ENCODE peak calls at places on chromosomes 12 and 14, in ten cellular contexts. One of them, this sample, is unnamed.

GRCh38 chr12:52629251-52630103 is 11.1 kb upstream of the KRT73 start:
- DNase-seq in uterus: no peak
- DNase-seq in epithelial cell of proximal tubule: no peak
- DNase-seq in activated B cell treated with CpG ODN at 0.5 μM for 24 hours: no peak
- DNase-seq in osteocyte: peak
- DNase-seq in lower lobe of right lung: no peak
- DNase-seq in GM06990: no peak
- DNase-seq in neural progenitor cell: no peak
- DNase-seq in natural killer cell: no peak
- DNase-seq in psoas muscle: no peak
- DNase-seq in this sample: no peak

GRCh38 chr12:74849801-74850200 is 312.2 kb downstream of the ATXN7L3B start:
- DNase-seq in uterus: no peak
- DNase-seq in epithelial cell of proximal tubule: peak
- DNase-seq in activated B cell treated with CpG ODN at 0.5 μM for 24 hours: no peak
- DNase-seq in osteocyte: no peak
- DNase-seq in lower lobe of right lung: no peak
- DNase-seq in GM06990: no peak
- DNase-seq in neural progenitor cell: no peak
- DNase-seq in natural killer cell: no peak
- DNase-seq in psoas muscle: no peak
- DNase-seq in this sample: no peak

GRCh38 chr14:63492391-63492790 is 50.8 kb downstream of the PPP2R5E start:
- DNase-seq in uterus: no peak
- DNase-seq in epithelial cell of proximal tubule: no peak
- DNase-seq in activated B cell treated with CpG ODN at 0.5 μM for 24 hours: no peak
- DNase-seq in osteocyte: no peak
- DNase-seq in lower lobe of right lung: no peak
- DNase-seq in GM06990: no peak
- DNase-seq in neural progenitor cell: no peak
- DNase-seq in natural killer cell: no peak
- DNase-seq in psoas muscle: no peak
- DNase-seq in this sample: no peak

GRCh38 chr12:26402648-26403047 is 207.3 kb downstream of the SSPN start:
- DNase-seq in uterus: no peak
- DNase-seq in epithelial cell of proximal tubule: peak
- DNase-seq in activated B cell treated with CpG ODN at 0.5 μM for 24 hours: no peak
- DNase-seq in osteocyte: no peak
- DNase-seq in lower lobe of right lung: no peak
- DNase-seq in GM06990: no peak
- DNase-seq in neural progenitor cell: no peak
- DNase-seq in natural killer cell: no peak
- DNase-seq in psoas muscle: no peak
- DNase-seq in this sample: no peak

GRCh38 chr14:70170976-70171375 is 17.8 kb downstream of the SLC8A3 start:
- DNase-seq in uterus: no peak
- DNase-seq in epithelial cell of proximal tubule: no peak
- DNase-seq in activated B cell treated with CpG ODN at 0.5 μM for 24 hours: no peak
- DNase-seq in osteocyte: no peak
- DNase-seq in lower lobe of right lung: no peak
- DNase-seq in GM06990: no peak
- DNase-seq in neural progenitor cell: no peak
- DNase-seq in natural killer cell: no peak
- DNase-seq in psoas muscle: no peak
- DNase-seq in this sample: no peak

GRCh38 chr14:63343878-63344277 is 25.1 kb upstream of the GPHB5 start:
- DNase-seq in uterus: no peak
- DNase-seq in epithelial cell of proximal tubule: no peak
- DNase-seq in activated B cell treated with CpG ODN at 0.5 μM for 24 hours: no peak
- DNase-seq in osteocyte: no peak
- DNase-seq in lower lobe of right lung: no peak
- DNase-seq in GM06990: no peak
- DNase-seq in neural progenitor cell: no peak
- DNase-seq in natural killer cell: no peak
- DNase-seq in psoas muscle: no peak
- DNase-seq in this sample: no peak

GRCh38 chr12:28027328-28027727 is 54.8 kb upstream of the PTHLH start:
- DNase-seq in uterus: no peak
- DNase-seq in epithelial cell of proximal tubule: no peak
- DNase-seq in activated B cell treated with CpG ODN at 0.5 μM for 24 hours: no peak
- DNase-seq in osteocyte: no peak
- DNase-seq in lower lobe of right lung: no peak
- DNase-seq in GM06990: no peak
- DNase-seq in neural progenitor cell: no peak
- DNase-seq in natural killer cell: no peak
- DNase-seq in psoas muscle: no peak
- DNase-seq in this sample: no peak

GRCh38 chr14:104235686-104236085 is 97.3 kb downstream of the KIF26A start:
- DNase-seq in uterus: peak
- DNase-seq in epithelial cell of proximal tubule: no peak
- DNase-seq in activated B cell treated with CpG ODN at 0.5 μM for 24 hours: peak
- DNase-seq in osteocyte: peak
- DNase-seq in lower lobe of right lung: no peak
- DNase-seq in GM06990: no peak
- DNase-seq in neural progenitor cell: no peak
- DNase-seq in natural killer cell: no peak
- DNase-seq in psoas muscle: no peak
- DNase-seq in this sample: peak

GRCh38 chr14:68534301-68534700 is 258.6 kb downstream of the ZFP36L1 start:
- DNase-seq in uterus: no peak
- DNase-seq in epithelial cell of proximal tubule: no peak
- DNase-seq in activated B cell treated with CpG ODN at 0.5 μM for 24 hours: no peak
- DNase-seq in osteocyte: no peak
- DNase-seq in lower lobe of right lung: no peak
- DNase-seq in GM06990: no peak
- DNase-seq in neural progenitor cell: no peak
- DNase-seq in natural killer cell: no peak
- DNase-seq in psoas muscle: no peak
- DNase-seq in this sample: no peak

GRCh38 chr14:68538641-68539040 is 254.2 kb downstream of the ZFP36L1 start:
- DNase-seq in uterus: no peak
- DNase-seq in epithelial cell of proximal tubule: no peak
- DNase-seq in activated B cell treated with CpG ODN at 0.5 μM for 24 hours: no peak
- DNase-seq in osteocyte: no peak
- DNase-seq in lower lobe of right lung: no peak
- DNase-seq in GM06990: no peak
- DNase-seq in neural progenitor cell: peak
- DNase-seq in natural killer cell: no peak
- DNase-seq in psoas muscle: no peak
- DNase-seq in this sample: no peak

GRCh38 chr14:68539311-68539737 is 253.5 kb downstream of the ZFP36L1 start:
- DNase-seq in uterus: no peak
- DNase-seq in epithelial cell of proximal tubule: no peak
- DNase-seq in activated B cell treated with CpG ODN at 0.5 μM for 24 hours: no peak
- DNase-seq in osteocyte: peak
- DNase-seq in lower lobe of right lung: no peak
- DNase-seq in GM06990: no peak
- DNase-seq in neural progenitor cell: peak
- DNase-seq in natural killer cell: no peak
- DNase-seq in psoas muscle: peak
- DNase-seq in this sample: no peak

GRCh38 chr14:68539839-68540238 is 253.0 kb downstream of the ZFP36L1 start:
- DNase-seq in uterus: no peak
- DNase-seq in epithelial cell of proximal tubule: no peak
- DNase-seq in activated B cell treated with CpG ODN at 0.5 μM for 24 hours: no peak
- DNase-seq in osteocyte: no peak
- DNase-seq in lower lobe of right lung: no peak
- DNase-seq in GM06990: no peak
- DNase-seq in neural progenitor cell: no peak
- DNase-seq in natural killer cell: no peak
- DNase-seq in psoas muscle: no peak
- DNase-seq in this sample: no peak

GRCh38 chr14:68535404-68536024 is 257.4 kb downstream of the ZFP36L1 start:
- DNase-seq in uterus: no peak
- DNase-seq in epithelial cell of proximal tubule: peak
- DNase-seq in activated B cell treated with CpG ODN at 0.5 μM for 24 hours: no peak
- DNase-seq in osteocyte: no peak
- DNase-seq in lower lobe of right lung: no peak
- DNase-seq in GM06990: no peak
- DNase-seq in neural progenitor cell: no peak
- DNase-seq in natural killer cell: no peak
- DNase-seq in psoas muscle: no peak
- DNase-seq in this sample: no peak
- TF ChIP-seq CTCF in uterus: no peak
- TF ChIP-seq CTCF in epithelial cell of proximal tubule: no peak
- TF ChIP-seq CTCF in activated B cell treated with CpG ODN at 0.5 μM for 24 hours: no peak
- TF ChIP-seq CTCF in osteocyte: no peak
- TF ChIP-seq CTCF in lower lobe of right lung: no peak
- TF ChIP-seq CTCF in GM06990: no peak
- TF ChIP-seq CTCF in neural progenitor cell: no peak
- TF ChIP-seq CTCF in natural killer cell: no peak
- TF ChIP-seq CTCF in psoas muscle: no peak
- TF ChIP-seq CTCF in this sample: no peak

DNA sequence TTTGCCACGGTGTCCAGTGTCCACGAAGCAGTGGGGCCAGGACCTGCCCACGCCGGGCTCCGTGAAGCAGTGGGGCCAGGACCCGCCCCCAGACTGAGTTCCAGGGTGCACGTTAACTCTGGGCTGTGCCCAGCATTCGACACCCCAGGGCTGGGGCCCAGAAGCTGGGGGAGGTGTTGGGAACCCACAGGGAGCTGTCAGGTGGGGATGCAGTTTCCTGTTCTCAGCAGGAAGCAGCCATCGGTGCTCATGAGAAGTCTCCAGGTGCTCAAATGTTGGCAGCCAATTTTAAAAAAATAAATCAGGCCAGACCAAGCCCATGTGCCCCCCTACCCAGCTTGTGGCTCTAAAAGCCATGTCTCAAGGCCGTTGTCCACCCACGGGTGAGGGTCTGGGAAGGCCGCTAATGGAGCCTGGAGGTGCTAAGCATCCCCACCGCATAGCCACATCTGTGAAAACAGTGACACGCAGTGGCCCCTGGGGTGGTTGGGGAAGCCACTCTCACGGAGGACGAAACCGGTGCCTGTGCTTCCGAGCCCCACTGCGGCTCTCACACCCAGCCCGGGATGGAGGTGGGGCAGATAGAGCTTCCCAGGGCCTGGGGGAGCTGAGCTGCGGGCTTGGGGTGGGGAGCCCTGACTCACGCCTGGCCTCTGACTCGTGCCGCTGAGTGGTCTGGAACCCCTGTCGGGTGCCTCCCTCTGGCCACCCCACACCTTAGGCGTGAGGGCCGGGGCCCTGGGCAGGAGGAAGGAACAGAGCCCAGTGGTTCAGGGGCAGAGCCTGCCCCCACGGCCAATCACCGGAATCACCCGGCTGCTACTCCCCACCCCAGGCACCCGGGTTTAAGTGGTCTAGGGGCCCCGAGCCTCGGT is 53.6 kb downstream of the FBRSL1 start:
- DNase-seq in uterus: no peak
- DNase-seq in epithelial cell of proximal tubule: no peak
- DNase-seq in activated B cell treated with CpG ODN at 0.5 μM for 24 hours: no peak
- DNase-seq in osteocyte: no peak
- DNase-seq in lower lobe of right lung: no peak
- DNase-seq in GM06990: no peak
- DNase-seq in neural progenitor cell: no peak
- DNase-seq in natural killer cell: no peak
- DNase-seq in psoas muscle: no peak
- DNase-seq in this sample: no peak
- TF ChIP-seq CTCF in uterus: no peak
- TF ChIP-seq CTCF in epithelial cell of proximal tubule: no peak
- TF ChIP-seq CTCF in activated B cell treated with CpG ODN at 0.5 μM for 24 hours: no peak
- TF ChIP-seq CTCF in osteocyte: no peak
- TF ChIP-seq CTCF in lower lobe of right lung: no peak
- TF ChIP-seq CTCF in GM06990: no peak
- TF ChIP-seq CTCF in neural progenitor cell: no peak
- TF ChIP-seq CTCF in natural killer cell: no peak
- TF ChIP-seq CTCF in psoas muscle: no peak
- TF ChIP-seq CTCF in this sample: no peak

GRCh38 chr12:131085816-131086591 is 132.3 kb downstream of the ADGRD1 start:
- DNase-seq in uterus: peak
- DNase-seq in epithelial cell of proximal tubule: no peak
- DNase-seq in activated B cell treated with CpG ODN at 0.5 μM for 24 hours: peak
- DNase-seq in osteocyte: peak
- DNase-seq in lower lobe of right lung: peak
- DNase-seq in GM06990: no peak
- DNase-seq in neural progenitor cell: no peak
- DNase-seq in natural killer cell: no peak
- DNase-seq in psoas muscle: no peak
- DNase-seq in this sample: peak

GRCh38 chr12:131082795-131083194 is 129.1 kb downstream of the ADGRD1 start:
- DNase-seq in uterus: no peak
- DNase-seq in epithelial cell of proximal tubule: no peak
- DNase-seq in activated B cell treated with CpG ODN at 0.5 μM for 24 hours: no peak
- DNase-seq in osteocyte: peak
- DNase-seq in lower lobe of right lung: no peak
- DNase-seq in GM06990: no peak
- DNase-seq in neural progenitor cell: no peak
- DNase-seq in natural killer cell: no peak
- DNase-seq in psoas muscle: no peak
- DNase-seq in this sample: no peak

GRCh38 chr12:131087302-131087818 is 133.7 kb downstream of the ADGRD1 start:
- DNase-seq in uterus: peak
- DNase-seq in epithelial cell of proximal tubule: no peak
- DNase-seq in activated B cell treated with CpG ODN at 0.5 μM for 24 hours: no peak
- DNase-seq in osteocyte: peak
- DNase-seq in lower lobe of right lung: peak
- DNase-seq in GM06990: no peak
- DNase-seq in neural progenitor cell: no peak
- DNase-seq in natural killer cell: no peak
- DNase-seq in psoas muscle: no peak
- DNase-seq in this sample: peak

GRCh38 chr12:131084341-131085011 is 130.8 kb downstream of the ADGRD1 start:
- DNase-seq in uterus: peak
- DNase-seq in epithelial cell of proximal tubule: no peak
- DNase-seq in activated B cell treated with CpG ODN at 0.5 μM for 24 hours: peak
- DNase-seq in osteocyte: peak
- DNase-seq in lower lobe of right lung: peak
- DNase-seq in GM06990: no peak
- DNase-seq in neural progenitor cell: no peak
- DNase-seq in natural killer cell: no peak
- DNase-seq in psoas muscle: no peak
- DNase-seq in this sample: peak

GRCh38 chr12:131085125-131085815 is 131.6 kb downstream of the ADGRD1 start:
- DNase-seq in uterus: no peak
- DNase-seq in epithelial cell of proximal tubule: no peak
- DNase-seq in activated B cell treated with CpG ODN at 0.5 μM for 24 hours: peak
- DNase-seq in osteocyte: peak
- DNase-seq in lower lobe of right lung: peak
- DNase-seq in GM06990: no peak
- DNase-seq in neural progenitor cell: no peak
- DNase-seq in natural killer cell: no peak
- DNase-seq in psoas muscle: peak
- DNase-seq in this sample: peak
- TF ChIP-seq CTCF in uterus: no peak
- TF ChIP-seq CTCF in epithelial cell of proximal tubule: no peak
- TF ChIP-seq CTCF in activated B cell treated with CpG ODN at 0.5 μM for 24 hours: no peak
- TF ChIP-seq CTCF in osteocyte: no peak
- TF ChIP-seq CTCF in lower lobe of right lung: no peak
- TF ChIP-seq CTCF in GM06990: no peak
- TF ChIP-seq CTCF in neural progenitor cell: no peak
- TF ChIP-seq CTCF in natural killer cell: no peak
- TF ChIP-seq CTCF in psoas muscle: no peak
- TF ChIP-seq CTCF in this sample: no peak

GRCh38 chr14:106460916-106461315 is 934.5 kb downstream of the TMEM121 start:
- DNase-seq in uterus: no peak
- DNase-seq in epithelial cell of proximal tubule: no peak
- DNase-seq in activated B cell treated with CpG ODN at 0.5 μM for 24 hours: no peak
- DNase-seq in osteocyte: no peak
- DNase-seq in lower lobe of right lung: no peak
- DNase-seq in GM06990: no peak
- DNase-seq in neural progenitor cell: no peak
- DNase-seq in natural killer cell: no peak
- DNase-seq in psoas muscle: no peak
- DNase-seq in this sample: no peak

GRCh38 chr14:106455026-106455425 is 928.6 kb downstream of the TMEM121 start:
- DNase-seq in uterus: no peak
- DNase-seq in epithelial cell of proximal tubule: no peak
- DNase-seq in activated B cell treated with CpG ODN at 0.5 μM for 24 hours: no peak
- DNase-seq in osteocyte: no peak
- DNase-seq in lower lobe of right lung: no peak
- DNase-seq in GM06990: no peak
- DNase-seq in neural progenitor cell: no peak
- DNase-seq in natural killer cell: no peak
- DNase-seq in psoas muscle: no peak
- DNase-seq in this sample: no peak

GRCh38 chr14:106459971-106460730 is 933.8 kb downstream of the TMEM121 start:
- DNase-seq in uterus: no peak
- DNase-seq in epithelial cell of proximal tubule: no peak
- DNase-seq in activated B cell treated with CpG ODN at 0.5 μM for 24 hours: peak
- DNase-seq in osteocyte: no peak
- DNase-seq in lower lobe of right lung: no peak
- DNase-seq in GM06990: no peak
- DNase-seq in neural progenitor cell: no peak
- DNase-seq in natural killer cell: peak
- DNase-seq in psoas muscle: no peak
- DNase-seq in this sample: no peak
- TF ChIP-seq CTCF in uterus: peak
- TF ChIP-seq CTCF in epithelial cell of proximal tubule: peak
- TF ChIP-seq CTCF in activated B cell treated with CpG ODN at 0.5 μM for 24 hours: no peak
- TF ChIP-seq CTCF in osteocyte: no peak
- TF ChIP-seq CTCF in lower lobe of right lung: peak
- TF ChIP-seq CTCF in GM06990: peak
- TF ChIP-seq CTCF in neural progenitor cell: no peak
- TF ChIP-seq CTCF in natural killer cell: peak
- TF ChIP-seq CTCF in psoas muscle: no peak
- TF ChIP-seq CTCF in this sample: peak